ENCODE peak calls at places on chromosomes 13 and 19, in six cellular contexts. N, A, Q, U, D and K are unnamed samples.
A peak's percentile ranks its signal among the peaks of the same experiment; 100 is the strongest.

GRCh38 chr19:13700621-13701020 is 63.7 kb upstream of the MRI1 start:
- DNase-seq in N (no peak), A (no peak), Q (no peak), U (no peak), D (no peak), K (no peak)

GRCh38 chr19:56837004-56837403 is 3.5 kb downstream of the PEG3 start:
- DNase-seq in N (no peak), A (no peak), Q (no peak), U (no peak), D (no peak), K (no peak)

GRCh38 chr19:11044436-11044835 is 44.8 kb upstream of the LDLR start:
- DNase-seq in N (no peak), A (no peak), Q (no peak), U (no peak), D (no peak), K (no peak)

GRCh38 chr19:58476498-58477015 is 405 bp downstream of the ZNF446 start:
- DNase-seq in N (peak; percentile 45), A (no peak), Q (no peak), U (peak; percentile 12), D (no peak), K (peak; percentile 62)

GRCh38 chr19:16064209-16064889 is 11.9 kb upstream of the TPM4 start:
- DNase-seq in N (no peak), A (no peak), Q (no peak), U (no peak), D (no peak), K (no peak)

GRCh38 chr19:50659318-50660082 is 10.3 kb downstream of the C19orf81 start:
- DNase-seq in N (no peak), A (no peak), Q (no peak), U (no peak), D (no peak), K (no peak)

GRCh38 chr13:42875448-42876269 is 94.3 kb downstream of the FAM216B start:
- DNase-seq in N (no peak), A (no peak), Q (no peak), U (no peak), D (no peak), K (no peak)

GRCh38 chr19:33143897-33144405 is 12.0 kb downstream of the WDR88 start:
- DNase-seq in N (peak; percentile 88), A (no peak), Q (peak; percentile 56), U (peak; percentile 49), D (peak; percentile 50), K (peak; percentile 80)

GRCh38 chr19:58550362-58551122 is 4.4 kb downstream of the CHMP2A start:
- DNase-seq in N (no peak), A (no peak), Q (no peak), U (no peak), D (no peak), K (no peak)

GRCh38 chr19:14472202-14472961 is 2.8 kb downstream of the PTGER1 start:
- DNase-seq in N (peak; percentile 82), A (no peak), Q (peak; percentile 88), U (peak; percentile 60), D (peak; percentile 83), K (peak; percentile 86)

GRCh38 chr13:110113284-110113764 is 193.6 kb downstream of the COL4A1 start:
- DNase-seq in N (peak; percentile 62), A (no peak), Q (no peak), U (peak; percentile 63), D (no peak), K (peak; percentile 63)

GRCh38 chr13:112722433-112723250 is 32.8 kb downstream of the ATP11A start:
- DNase-seq in N (peak; percentile 42), A (no peak), Q (no peak), U (peak; percentile 89), D (no peak), K (peak; percentile 92)

GRCh38 chr13:36431204-36432105 is 840 bp upstream of the CCNA1 start:
- DNase-seq in N (no peak), A (no peak), Q (peak; percentile 16), U (no peak), D (no peak), K (no peak)

GRCh38 chr19:728011-728410 is 19.3 kb downstream of the PALM start:
- DNase-seq in N (no peak), A (no peak), Q (no peak), U (no peak), D (no peak), K (peak; percentile 77)

GRCh38 chr19:1312732-1313694 is 27.3 kb downstream of the EFNA2 start:
- DNase-seq in N (peak; percentile 66), A (no peak), Q (no peak), U (peak; percentile 73), D (no peak), K (peak; percentile 87)

GRCh38 chr13:21672811-21673591 is 2.1 kb downstream of the FGF9 start:
- DNase-seq in N (peak; percentile 15), A (no peak), Q (no peak), U (peak; percentile 6), D (no peak), K (no peak)

GRCh38 chr13:114286808-114287207 is 5.4 kb downstream of the UPF3A start:
- DNase-seq in N (no peak), A (peak; percentile 68), Q (no peak), U (peak; percentile 87), D (no peak), K (peak; percentile 64)

GRCh38 chr13:34931572-34931971 is 10.5 kb upstream of the NBEA start:
- DNase-seq in N (no peak), A (no peak), Q (no peak), U (peak; percentile 54), D (no peak), K (no peak)

GRCh38 chr19:41341669-41342490 is 11.8 kb downstream of the TGFB1 start:
- DNase-seq in N (no peak), A (no peak), Q (no peak), U (no peak), D (peak; percentile 9), K (no peak)

GRCh38 chr13:110012102-110012739 is 225.8 kb upstream of the IRS2 start:
- DNase-seq in N (peak; percentile 88), A (peak; percentile 92), Q (no peak), U (peak; percentile 98), D (no peak), K (peak; percentile 54)

GRCh38 chr13:45500492-45501174 is 35.9 kb downstream of the COG3 start:
- DNase-seq in N (peak; percentile 59), A (no peak), Q (no peak), U (peak; percentile 93), D (no peak), K (peak; percentile 40)

GRCh38 chr19:10420444-10421239 is at the start of gene PDE4A:
- DNase-seq in N (peak; percentile 13), A (no peak), Q (no peak), U (peak; percentile 50), D (peak; percentile 46), K (peak; percentile 59)

GRCh38 chr13:90362718-90363117 is 984.8 kb upstream of the MIR17HG start:
- DNase-seq in N (no peak), A (no peak), Q (no peak), U (no peak), D (no peak), K (no peak)

GRCh38 chr19:51799998-51800848 is 5.3 kb downstream of the FPR3 start:
- DNase-seq in N (no peak), A (no peak), Q (no peak), U (peak; percentile 17), D (no peak), K (peak; percentile 15)

GRCh38 chr19:14775855-14776254 is 2.5 kb downstream of the ADGRE2 start:
- DNase-seq in N (no peak), A (no peak), Q (no peak), U (no peak), D (no peak), K (no peak)

GRCh38 chr19:28940751-28941500 is 272.0 kb downstream of the UQCRFS1 start:
- DNase-seq in N (peak; percentile 50), A (peak; percentile 50), Q (no peak), U (peak; percentile 84), D (no peak), K (peak; percentile 55)

GRCh38 chr13:106520205-106521004 is 15.1 kb downstream of the EFNB2 start:
- DNase-seq in N (no peak), A (no peak), Q (no peak), U (peak; percentile 13), D (no peak), K (no peak)

GRCh38 chr13:105990256-105990958 is 545.1 kb downstream of the EFNB2 start:
- DNase-seq in N (peak; percentile 33), A (no peak), Q (no peak), U (peak; percentile 61), D (no peak), K (no peak)

GRCh38 chr13:47904239-47904638 is 96.8 kb downstream of the SUCLA2 start:
- DNase-seq in N (no peak), A (no peak), Q (no peak), U (no peak), D (no peak), K (no peak)

GRCh38 chr13:87003265-87003664 is 667.9 kb upstream of the SLITRK5 start:
- DNase-seq in N (no peak), A (no peak), Q (no peak), U (no peak), D (no peak), K (no peak)

GRCh38 chr13:97335488-97336134 is 98.4 kb upstream of the RAP2A start:
- DNase-seq in N (no peak), A (no peak), Q (no peak), U (no peak), D (no peak), K (no peak)

GRCh38 chr13:45015300-45015699 is 26.0 kb downstream of the GPALPP1 start:
- DNase-seq in N (no peak), A (no peak), Q (no peak), U (peak; percentile 2), D (no peak), K (no peak)

GRCh38 chr19:47445527-47445926 is 26.2 kb downstream of the SLC8A2 start:
- DNase-seq in N (no peak), A (no peak), Q (no peak), U (no peak), D (no peak), K (no peak)

GRCh38 chr19:49581007-49581508 is at the start of gene PRRG2:
- DNase-seq in N (no peak), A (no peak), Q (no peak), U (no peak), D (no peak), K (no peak)

GRCh38 chr13:51453308-51453958 is 597 bp upstream of the INTS6 start:
- DNase-seq in N (peak; percentile 69), A (no peak), Q (peak; percentile 65), U (no peak), D (peak; percentile 91), K (peak; percentile 76)

GRCh38 chr13:26653310-26653709 is 95.8 kb downstream of the WASF3 start:
- DNase-seq in N (peak; percentile 68), A (peak; percentile 26), Q (no peak), U (peak; percentile 53), D (no peak), K (no peak)

GRCh38 chr13:26046639-26047038 is 5.2 kb downstream of the SHISA2 start:
- DNase-seq in N (no peak), A (no peak), Q (no peak), U (no peak), D (no peak), K (no peak)

GRCh38 chr13:112032186-112032835 is 34.6 kb upstream of the SOX1 start:
- DNase-seq in N (no peak), A (no peak), Q (no peak), U (no peak), D (no peak), K (no peak)

GRCh38 chr13:114001331-114002008 is 27.6 kb upstream of the C13orf46 start:
- DNase-seq in N (no peak), A (no peak), Q (no peak), U (no peak), D (no peak), K (no peak)

GRCh38 chr19:51364200-51365106 is 1.7 kb downstream of the ETFB start:
- DNase-seq in N (no peak), A (no peak), Q (no peak), U (peak; percentile 47), D (no peak), K (no peak)